ENCODE peak calls at places on chromosome 19, in five cellular contexts. C is NCI-H446 treated with DMSO at 0.1 percent for 48 hours; V is stimulated activated CD8-positive, alpha-beta memory T cell treated with anti-CD3 and anti-CD28 coated beads, Interleukin-2, amount 100 ng/mL, for 1 hour; G is C1 segment of cervical spinal cord; L is naive B cell. A is an unnamed sample.

GRCh38 chr19:3671680-3672574 is 28.3 kb downstream of the PIP5K1C start:
- DNase-seq in C (no peak), V (no peak), G (no peak), L (no peak), A (no peak)

GRCh38 chr19:47045867-47046470 is 2.5 kb downstream of the TMEM160 start:
- DNase-seq in C (no peak), V (no peak), G (no peak), L (no peak), A (no peak)

GRCh38 chr19:11556634-11557420 is 2.2 kb downstream of the ELOF1 start:
- DNase-seq in C (no peak), V (no peak), G (no peak), L (no peak), A (no peak)

GRCh38 chr19:46015080-46015960 is 7.5 kb downstream of the PGLYRP1 start:
- DNase-seq in C (no peak), V (peak; percentile 28), G (no peak), L (peak; percentile 44), A (no peak)

GRCh38 chr19:8304841-8305621 is 3.1 kb downstream of the CD320 start:
- DNase-seq in C (no peak), V (no peak), G (no peak), L (no peak), A (no peak)

GRCh38 chr19:14003279-14004051 is 2.7 kb downstream of the RFX1 start:
- DNase-seq in C (no peak), V (no peak), G (no peak), L (no peak), A (no peak)

GRCh38 chr19:12331211-12331941 is 2.1 kb downstream of the ZNF563 start:
- DNase-seq in C (no peak), V (no peak), G (no peak), L (peak; percentile 71), A (no peak)

GRCh38 chr19:18053571-18054219 is 33.0 kb downstream of the IL12RB1 start:
- DNase-seq in C (no peak), V (no peak), G (no peak), L (no peak), A (no peak)

GRCh38 chr19:49833594-49833993 is 15.5 kb downstream of the MED25 start:
- DNase-seq in C (no peak), V (no peak), G (no peak), L (no peak), A (no peak)

GRCh38 chr19:6802336-6803035 is 30.0 kb downstream of the VAV1 start:
- DNase-seq in C (no peak), V (peak; percentile 64), G (peak; percentile 3), L (peak; percentile 65), A (peak; percentile 7)

GRCh38 chr19:58380037-58380735 is 644 bp downstream of the ZNF837 start:
- DNase-seq in C (no peak), V (no peak), G (no peak), L (no peak), A (no peak)

GRCh38 chr19:10478903-10479384 is 24.2 kb downstream of the KEAP1 start:
- DNase-seq in C (peak; percentile 55), V (peak; percentile 68), G (peak; percentile 81), L (peak; percentile 73), A (peak; percentile 84)

GRCh38 chr19:57566396-57567256 is 7.0 kb upstream of the ZNF550 start:
- DNase-seq in C (no peak), V (no peak), G (no peak), L (no peak), A (no peak)

GRCh38 chr19:5115351-5115750 is 146.4 kb downstream of the KDM4B start:
- DNase-seq in C (no peak), V (no peak), G (no peak), L (no peak), A (no peak)

GRCh38 chr19:10104665-10105221 is 1.4 kb upstream of the PPAN start:
- DNase-seq in C (no peak), V (peak; percentile 56), G (no peak), L (peak; percentile 69), A (no peak)

GRCh38 chr19:58513694-58514563 is 2.1 kb upstream of the SLC27A5 start:
- DNase-seq in C (peak; percentile 65), V (peak; percentile 83), G (peak; percentile 66), L (peak; percentile 81), A (peak; percentile 81)

GRCh38 chr19:2041436-2041685 is 9.7 kb downstream of the MKNK2 start:
- DNase-seq in C (no peak), V (no peak), G (no peak), L (no peak), A (no peak)

GRCh38 chr19:48490980-48491792 is 20.4 kb downstream of the LMTK3 start:
- DNase-seq in C (no peak), V (no peak), G (no peak), L (peak; percentile 59), A (no peak)

GRCh38 chr19:4493929-4494690 is 22.0 kb downstream of the HDGFL2 start:
- DNase-seq in C (no peak), V (no peak), G (no peak), L (no peak), A (no peak)

GRCh38 chr19:14533450-14533849 is 4.1 kb downstream of the TECR start:
- DNase-seq in C (no peak), V (no peak), G (no peak), L (no peak), A (no peak)

GRCh38 chr19:10832659-10833296 is 3.2 kb downstream of the TMED1 start:
- DNase-seq in C (no peak), V (no peak), G (no peak), L (no peak), A (no peak)

GRCh38 chr19:2236285-2237050 is at the start of the genes PLEKHJ1 and SF3A2:
- DNase-seq in C (peak; percentile 96), V (peak; percentile 96), G (peak; percentile 98), L (peak; percentile 100), A (peak; percentile 87)

GRCh38 chr19:5533257-5533656 is 34.5 kb downstream of the TINCR start:
- DNase-seq in C (no peak), V (no peak), G (no peak), L (no peak), A (no peak)

GRCh38 chr19:38838208-38838985 is 6.8 kb upstream of the ECH1 start:
- DNase-seq in C (no peak), V (no peak), G (no peak), L (no peak), A (no peak)

GRCh38 chr19:23116802-23117571 is at the start of gene ZNF730:
- DNase-seq in C (no peak), V (peak; percentile 32), G (peak; percentile 36), L (peak; percentile 61), A (no peak)

GRCh38 chr19:10043286-10043927 is 30.1 kb downstream of the RDH8 start:
- DNase-seq in C (no peak), V (no peak), G (no peak), L (peak; percentile 8), A (no peak)

GRCh38 chr19:2478756-2479555 is 3.0 kb downstream of the GADD45B start:
- DNase-seq in C (no peak), V (no peak), G (no peak), L (peak; percentile 83), A (peak; percentile 38)

GRCh38 chr19:42246143-42246868 is 3.9 kb upstream of the GSK3A start:
- DNase-seq in C (peak; percentile 67), V (no peak), G (peak; percentile 46), L (no peak), A (peak; percentile 79)

GRCh38 chr19:15421726-15422260 is 3.0 kb upstream of the AKAP8L start:
- DNase-seq in C (peak; percentile 95), V (no peak), G (peak; percentile 62), L (no peak), A (peak; percentile 88)

GRCh38 chr19:36547001-36547732 is 19.1 kb upstream of the ZNF260 start:
- DNase-seq in C (no peak), V (no peak), G (no peak), L (no peak), A (no peak)

GRCh38 chr19:46821512-46822359 is 28.9 kb downstream of the AP2S1 start:
- DNase-seq in C (no peak), V (peak; percentile 8), G (no peak), L (peak; percentile 67), A (no peak)

GRCh38 chr19:30224689-30225606 is 147.2 kb upstream of the ZNF536 start:
- DNase-seq in C (peak; percentile 30), V (no peak), G (no peak), L (no peak), A (no peak)

GRCh38 chr19:5023128-5023571 is 54.2 kb downstream of the KDM4B start:
- DNase-seq in C (peak; percentile 90), V (no peak), G (peak; percentile 50), L (no peak), A (peak; percentile 50)

GRCh38 chr19:5334366-5334739 is 6.3 kb downstream of the PTPRS start:
- DNase-seq in C (no peak), V (no peak), G (no peak), L (no peak), A (no peak)

GRCh38 chr19:13014101-13014920 is 19.0 kb downstream of the NFIX start:
- DNase-seq in C (no peak), V (no peak), G (peak; percentile 63), L (no peak), A (no peak)

GRCh38 chr19:47657719-47658118 is 48.8 kb downstream of the BICRA start:
- DNase-seq in C (no peak), V (no peak), G (no peak), L (no peak), A (no peak)

GRCh38 chr19:3041302-3041701 is 12.2 kb upstream of the TLE2 start:
- DNase-seq in C (no peak), V (no peak), G (no peak), L (no peak), A (no peak)

GRCh38 chr19:56942749-56943148 is 102.2 kb upstream of the PEG3 start:
- DNase-seq in C (no peak), V (no peak), G (no peak), L (no peak), A (no peak)

GRCh38 chr19:21677696-21678418 is 89.5 kb downstream of the ZNF100 start:
- DNase-seq in C (no peak), V (no peak), G (no peak), L (no peak), A (no peak)